ENCODE peak calls at places on chromosomes 6 and 20, in five cellular contexts. K is H54, U is transverse colon, F is breast epithelium, C is esophagus squamous epithelium. D is an unnamed sample.

GRCh38 chr6:119148102-119148824 is 69.8 kb upstream of the FAM184A start:
- DNase-seq in K (no peak), U (no peak), F (no peak), C (no peak), D (peak; percentile 85)

GRCh38 chr20:57618091-57618765 is 2.0 kb downstream of the ZBP1 start:
- DNase-seq in K (peak; percentile 46), U (peak; percentile 78), F (no peak), C (no peak), D (no peak)

GRCh38 chr6:4397307-4397706 is 261.9 kb upstream of the ECI2 start:
- DNase-seq in K (no peak), U (no peak), F (no peak), C (no peak), D (no peak)

GRCh38 chr6:113344969-113345368 is 512.2 kb upstream of the MARCKS start:
- DNase-seq in K (no peak), U (no peak), F (no peak), C (no peak), D (no peak)

GRCh38 chr6:81788748-81789147 is 36.3 kb upstream of the TENT5A start:
- DNase-seq in K (no peak), U (no peak), F (no peak), C (no peak), D (no peak)

GRCh38 chr6:47097092-47097945 is 55.2 kb upstream of the ADGRF1 start:
- DNase-seq in K (peak; percentile 68), U (peak; percentile 74), F (no peak), C (no peak), D (peak; percentile 64)

GRCh38 chr6:106520711-106521367 is 108.5 kb downstream of the RTN4IP1 start:
- DNase-seq in K (no peak), U (peak; percentile 61), F (no peak), C (no peak), D (peak; percentile 82)

GRCh38 chr6:3355358-3356055 is 96.8 kb downstream of the PSMG4 start:
- DNase-seq in K (no peak), U (peak; percentile 46), F (no peak), C (no peak), D (peak; percentile 79)

GRCh38 chr20:13220857-13221297 is at the start of gene ISM1:
- DNase-seq in K (no peak), U (no peak), F (no peak), C (no peak), D (no peak)

GRCh38 chr6:26195376-26195923 is 108.2 kb downstream of the HFE start:
- DNase-seq in K (no peak), U (peak; percentile 93), F (peak; percentile 84), C (no peak), D (peak; percentile 93)

GRCh38 chr6:43724914-43725642 is 37.5 kb upstream of the MRPS18A start:
- DNase-seq in K (peak; percentile 83), U (peak; percentile 93), F (peak; percentile 81), C (peak; percentile 48), D (peak; percentile 99)

GRCh38 chr6:31614075-31614619 is 887 bp upstream of the AIF1 start:
- DNase-seq in K (no peak), U (no peak), F (no peak), C (no peak), D (no peak)

GRCh38 chr6:72418495-72418894 is 203.4 kb upstream of the KCNQ5 start:
- DNase-seq in K (peak; percentile 22), U (no peak), F (no peak), C (no peak), D (no peak)

GRCh38 chr20:63226020-63226943 is 9.4 kb upstream of the BIRC7 start:
- DNase-seq in K (no peak), U (no peak), F (no peak), C (no peak), D (no peak)

GRCh38 chr20:14775778-14776177 is 438.4 kb upstream of the FLRT3 start:
- DNase-seq in K (no peak), U (no peak), F (no peak), C (no peak), D (no peak)

GRCh38 chr6:37994238-37994637 is 174.7 kb downstream of the ZFAND3 start:
- DNase-seq in K (no peak), U (no peak), F (no peak), C (no peak), D (no peak)

GRCh38 chr6:166025149-166025898 is 142.3 kb downstream of the TBXT start:
- DNase-seq in K (no peak), U (no peak), F (no peak), C (no peak), D (no peak)

GRCh38 chr6:141326426-141326825 is 806.3 kb upstream of the GJE1 start:
- DNase-seq in K (peak; percentile 1), U (no peak), F (no peak), C (no peak), D (peak; percentile 66)

GRCh38 chr6:38259736-38260135 is 380.0 kb downstream of the BTBD9 start:
- DNase-seq in K (peak; percentile 26), U (no peak), F (no peak), C (no peak), D (no peak)

GRCh38 chr6:132405143-132405915 is 4.1 kb upstream of the MOXD1 start:
- DNase-seq in K (no peak), U (no peak), F (no peak), C (no peak), D (no peak)

GRCh38 chr6:28393912-28394662 is 5.5 kb downstream of the ZSCAN12 start:
- DNase-seq in K (no peak), U (no peak), F (no peak), C (no peak), D (no peak)

GRCh38 chr6:169639653-169640278 is 62.1 kb downstream of the WDR27 start:
- DNase-seq in K (no peak), U (no peak), F (no peak), C (no peak), D (no peak)

GRCh38 chr6:161660666-161661571 is 387.1 kb upstream of the AGPAT4 start:
- DNase-seq in K (no peak), U (no peak), F (no peak), C (no peak), D (no peak)

GRCh38 chr6:167548451-167548850 is 223.6 kb downstream of the TTLL2 start:
- DNase-seq in K (no peak), U (no peak), F (no peak), C (no peak), D (no peak)

GRCh38 chr6:167547751-167548150 is 222.9 kb downstream of the TTLL2 start:
- DNase-seq in K (no peak), U (no peak), F (no peak), C (no peak), D (no peak)

GRCh38 chr6:167547328-167547692 is 222.4 kb downstream of the TTLL2 start:
- DNase-seq in K (no peak), U (no peak), F (no peak), C (no peak), D (no peak)

GRCh38 chr6:167549187-167549586 is 224.3 kb downstream of the TTLL2 start:
- DNase-seq in K (no peak), U (no peak), F (no peak), C (no peak), D (no peak)

DNA sequence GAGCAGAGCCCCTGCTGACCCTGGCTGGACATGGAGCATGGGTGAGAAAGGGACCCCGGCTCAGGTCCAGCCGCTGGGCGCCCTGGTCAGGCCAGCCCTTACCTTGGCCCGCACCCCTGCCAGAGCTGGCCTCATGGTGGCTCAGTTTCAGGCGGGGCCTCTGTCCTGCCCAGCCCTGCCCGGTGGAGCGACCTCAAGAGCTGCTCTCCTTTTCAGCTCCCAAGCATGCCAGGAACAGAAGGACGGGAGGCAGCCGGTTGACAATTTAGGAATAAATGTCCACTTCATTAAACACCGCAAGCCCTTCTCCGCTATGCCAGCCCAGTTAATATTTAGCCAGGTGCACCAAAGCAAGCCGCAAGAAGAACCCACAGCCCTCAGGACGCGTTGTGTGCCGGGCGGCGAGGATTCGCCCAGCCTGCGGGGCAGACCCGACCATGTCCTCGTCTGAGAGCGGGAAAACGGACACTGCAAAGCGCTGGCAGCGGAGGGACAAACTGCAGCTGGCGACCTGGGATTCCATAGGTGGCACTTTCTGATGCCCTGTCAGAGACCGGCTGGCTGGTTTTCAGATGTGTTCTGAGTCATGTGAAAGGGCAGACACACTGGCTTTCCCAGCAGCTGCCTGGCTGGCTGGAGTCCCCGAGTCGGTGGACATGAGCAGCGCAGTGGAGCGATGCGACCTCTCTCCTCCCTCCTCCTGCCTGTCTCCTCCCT is 221.9 kb downstream of the TTLL2 start:
- DNase-seq in K (no peak), U (no peak), F (no peak), C (no peak), D (no peak)
- TF ChIP-seq POLR2A in K (no peak), U (no peak), F (no peak), C (no peak), D (no peak)

DNA sequence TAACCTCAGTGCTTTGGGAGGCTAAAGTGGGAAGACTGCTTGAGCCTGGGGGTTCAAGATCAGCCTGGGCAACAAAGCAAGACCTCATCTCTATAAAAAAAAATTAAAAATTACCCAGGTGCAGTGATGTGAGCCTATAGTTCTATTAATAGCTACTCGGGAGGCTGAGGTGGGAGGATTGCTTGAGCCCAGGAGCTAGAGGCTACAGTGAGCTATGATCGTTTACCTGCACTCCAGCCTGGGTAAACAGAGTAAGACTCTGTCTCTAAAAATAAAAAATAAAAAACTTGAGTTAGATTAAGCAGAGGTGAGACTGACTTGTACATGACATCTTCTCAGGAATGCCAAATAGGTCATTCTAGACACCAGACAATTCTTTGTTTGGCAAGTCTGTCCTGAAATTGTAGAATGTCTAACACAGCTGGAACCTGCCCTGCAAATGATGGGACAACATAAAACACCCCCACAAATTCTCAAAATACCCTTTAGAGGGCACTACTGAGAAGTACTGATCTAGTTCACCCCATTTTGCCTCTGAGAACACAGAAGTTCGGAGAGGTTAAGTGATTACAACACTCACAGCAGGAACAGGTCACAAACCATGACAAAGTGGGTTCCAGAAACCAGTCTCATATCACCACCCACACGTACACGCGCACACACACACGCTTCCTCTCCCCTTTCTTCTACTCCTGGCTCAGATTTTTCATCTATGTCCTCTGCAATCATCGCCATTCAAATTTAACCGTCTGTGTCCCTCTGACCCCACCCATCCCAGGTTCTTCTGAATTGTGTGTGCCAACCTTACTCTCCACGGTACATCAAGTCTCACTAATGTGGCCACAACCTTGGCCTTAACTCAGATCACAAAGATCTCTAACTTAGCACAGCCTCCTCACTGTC is 38.3 kb downstream of the ARHGAP18 start:
- DNase-seq in K (no peak), U (peak; percentile 49), F (no peak), C (no peak), D (peak; percentile 73)
- TF ChIP-seq POLR2A in K (no peak), U (peak; percentile 30), F (no peak), C (no peak), D (no peak)

GRCh38 chr20:3172933-3173581 is at the start of gene LZTS3:
- DNase-seq in K (peak; percentile 94), U (peak; percentile 77), F (peak; percentile 71), C (no peak), D (peak; percentile 91)
- TF ChIP-seq POLR2A in K (peak; percentile 50), U (peak; percentile 37), F (no peak), C (no peak), D (no peak)

DNA sequence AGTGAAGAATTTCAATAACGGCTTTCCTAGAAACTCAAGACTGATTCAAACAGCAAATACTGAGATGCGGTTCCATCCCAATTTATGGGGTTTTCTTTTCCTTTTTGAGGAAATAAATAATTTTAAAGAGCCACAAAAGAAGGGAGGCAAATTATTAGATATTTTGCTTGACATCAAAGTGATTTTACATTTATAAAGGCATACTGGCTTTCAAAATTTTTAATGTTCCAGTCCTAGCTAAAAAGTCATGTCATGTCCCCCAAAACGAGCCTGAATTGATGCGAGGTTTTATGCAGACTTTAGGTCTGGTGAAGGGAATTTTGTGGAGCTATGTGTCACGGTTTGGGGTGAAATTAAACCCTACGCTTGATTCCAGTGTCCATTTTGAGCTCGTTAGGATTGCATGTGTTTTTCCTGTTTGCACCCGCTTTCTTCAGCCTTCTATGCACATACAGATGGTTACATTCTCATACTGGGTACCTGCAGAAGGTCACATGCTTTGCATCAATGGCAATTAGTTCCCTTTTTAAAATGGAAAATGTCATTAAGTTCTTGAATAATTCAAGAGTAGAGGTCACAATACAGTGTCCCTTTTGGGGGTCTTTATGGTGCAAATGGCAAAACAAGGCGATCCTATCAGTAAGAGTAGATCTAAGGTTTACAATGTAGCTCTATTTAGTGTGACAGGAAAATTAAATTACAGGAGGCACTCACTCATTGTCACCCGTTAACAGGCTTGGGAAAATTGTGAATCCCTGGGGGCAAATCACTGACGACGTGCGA is 17.3 kb downstream of the FOXA2 start:
- DNase-seq in K (no peak), U (no peak), F (no peak), C (no peak), D (no peak)
- TF ChIP-seq POLR2A in K (no peak), U (no peak), F (no peak), C (no peak), D (no peak)